ENCODE peak calls at places on chromosomes 6 and 20, in four cellular contexts. O, Q, N and F are unnamed samples. For H3K79me1, the result is how much of the 10 kb centered on the place peaks cover.

GRCh38 chr6:19934996-19935591 is 97.9 kb downstream of the ID4 start:
- DNase-seq in O (no peak), Q (no peak), N (no peak), F (no peak)

GRCh38 chr6:19788684-19789083 is 48.5 kb upstream of the ID4 start:
- DNase-seq in O (no peak), Q (no peak), N (no peak), F (no peak)

GRCh38 chr6:149897855-149898744 is at the start of gene RAET1E:
- DNase-seq in O (no peak), Q (no peak), N (no peak), F (no peak)

GRCh38 chr20:43667341-43668132 is 623 bp downstream of the MYBL2 start:
- DNase-seq in O (peak), Q (no peak), N (peak), F (peak)

GRCh38 chr6:112254921-112255320 is 554 bp upstream of the LAMA4 start:
- DNase-seq in O (no peak), Q (no peak), N (no peak), F (no peak)

GRCh38 chr6:144895313-144895712 is 610.2 kb downstream of the UTRN start:
- DNase-seq in O (no peak), Q (no peak), N (no peak), F (no peak)

GRCh38 chr20:51517839-51518238 is 24.7 kb downstream of the NFATC2 start:
- DNase-seq in O (no peak), Q (no peak), N (no peak), F (no peak)

GRCh38 chr6:107740496-107741190 is 83.5 kb downstream of the SCML4 start:
- DNase-seq in O (no peak), Q (no peak), N (no peak), F (no peak)

GRCh38 chr6:137536104-137536773 is 42.0 kb upstream of the OLIG3 start:
- DNase-seq in O (no peak), Q (no peak), N (no peak), F (no peak)

GRCh38 chr20:63620991-63621390 is 5.9 kb downstream of the GMEB2 start:
- DNase-seq in O (no peak), Q (no peak), N (no peak), F (no peak)

GRCh38 chr20:63176035-63176434 is 39.9 kb downstream of the YTHDF1 start:
- DNase-seq in O (no peak), Q (no peak), N (peak), F (peak)

GRCh38 chr6:155378284-155378683 is 64.0 kb upstream of the TFB1M start:
- DNase-seq in O (no peak), Q (no peak), N (no peak), F (no peak)

GRCh38 chr20:50350510-50351249 is 159.5 kb upstream of the PTPN1 start:
- DNase-seq in O (no peak), Q (no peak), N (no peak), F (no peak)

GRCh38 chr20:48818031-48818370 is 9.8 kb downstream of the PREX1 start:
- DNase-seq in O (no peak), Q (no peak), N (no peak), F (no peak)
- H3K79me1 ChIP-seq in O (under half), Q (under half), N (under half), F (under half)

GRCh38 chr20:60086936-60087562 is 128.8 kb downstream of the CDH26 start:
- DNase-seq in O (no peak), Q (no peak), N (no peak), F (no peak)

GRCh38 chr20:60085551-60086132 is 127.4 kb downstream of the CDH26 start:
- DNase-seq in O (peak), Q (no peak), N (no peak), F (no peak)

GRCh38 chr20:60091284-60091683 is 133.1 kb downstream of the CDH26 start:
- DNase-seq in O (no peak), Q (no peak), N (no peak), F (no peak)

GRCh38 chr20:60088236-60088635 is 130.0 kb downstream of the CDH26 start:
- DNase-seq in O (no peak), Q (no peak), N (no peak), F (no peak)

DNA sequence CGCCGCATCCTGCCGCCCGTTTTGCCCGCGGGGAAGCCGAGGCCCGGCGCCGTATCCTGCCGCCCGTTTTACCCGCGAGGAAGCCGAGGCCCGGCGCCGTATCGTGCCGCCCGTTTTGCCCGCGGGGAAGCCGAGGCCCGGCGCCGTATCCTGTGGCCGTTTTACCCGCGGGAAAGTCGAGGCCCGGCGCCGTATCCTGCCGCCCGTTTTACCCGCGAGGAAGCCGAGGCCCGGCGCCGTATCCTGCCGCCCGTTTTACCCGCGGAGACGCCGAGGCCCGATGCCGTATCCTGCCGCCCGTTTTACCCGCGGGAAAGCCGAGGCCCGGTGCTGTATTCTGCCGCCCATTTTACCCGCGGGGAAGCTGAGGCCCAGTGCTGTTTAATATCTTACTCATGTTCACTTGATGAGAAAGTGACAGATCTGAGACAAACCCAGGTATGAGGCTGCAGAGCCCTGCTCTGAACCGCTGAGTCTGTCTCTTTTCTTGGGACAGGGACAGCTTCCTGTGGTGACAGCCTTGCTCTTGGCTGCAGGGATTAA is 129.4 kb downstream of the CDH26 start:
- DNase-seq in O (no peak), Q (no peak), N (no peak), F (no peak)
- H2AFZ ChIP-seq in O (no peak), Q (peak), N (no peak), F (no peak)

GRCh38 chr6:168538892-168539811 is 98.2 kb downstream of the SMOC2 start:
- DNase-seq in O (no peak), Q (no peak), N (no peak), F (no peak)
- H4K91ac ChIP-seq in O (no peak), Q (no peak), N (no peak), F (no peak)

GRCh38 chr6:44665143-44665542 is 277.6 kb downstream of the CDC5L start:
- DNase-seq in O (peak), Q (no peak), N (no peak), F (no peak)
- H3K79me1 ChIP-seq in O (under half), Q (under half), N (under half), F (under half)

DNA sequence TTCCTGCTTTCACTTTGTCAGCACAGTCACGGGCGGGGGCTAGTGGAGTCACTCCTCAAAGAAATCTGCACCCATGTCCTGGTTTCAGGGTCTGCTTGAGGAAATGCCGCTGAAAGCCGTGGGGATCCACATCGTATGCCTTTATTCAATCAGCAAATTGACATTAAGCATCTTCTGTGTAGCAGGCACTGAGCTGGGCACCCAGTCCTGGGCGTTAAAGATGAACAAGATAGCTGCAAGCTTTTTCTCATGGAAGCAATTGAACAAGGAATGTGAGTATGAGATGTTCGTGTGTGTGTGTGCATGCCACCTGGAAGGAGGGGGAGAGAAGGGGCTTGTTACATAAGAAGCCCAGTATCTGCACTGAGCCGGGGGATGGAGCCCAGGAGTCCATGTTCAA is 243.9 kb downstream of the SMOC2 start:
- DNase-seq in O (no peak), Q (no peak), N (no peak), F (no peak)
- H2AFZ ChIP-seq in O (no peak), Q (no peak), N (no peak), F (no peak)

GRCh38 chr6:27836080-27836782 is 76.0 kb downstream of the OR2B2 start:
- DNase-seq in O (no peak), Q (no peak), N (no peak), F (no peak)
- H4K91ac ChIP-seq in O (no peak), Q (peak), N (no peak), F (no peak)

GRCh38 chr20:38106461-38106860 is 58.6 kb downstream of the TGM2 start:
- DNase-seq in O (no peak), Q (no peak), N (no peak), F (no peak)

GRCh38 chr20:38109025-38109541 is 56.0 kb downstream of the TGM2 start:
- DNase-seq in O (no peak), Q (peak), N (peak), F (no peak)

GRCh38 chr20:38110525-38111178 is 54.4 kb downstream of the TGM2 start:
- DNase-seq in O (no peak), Q (no peak), N (no peak), F (no peak)

GRCh38 chr20:38109657-38110524 is 55.2 kb downstream of the TGM2 start:
- DNase-seq in O (no peak), Q (peak), N (peak), F (no peak)

DNA sequence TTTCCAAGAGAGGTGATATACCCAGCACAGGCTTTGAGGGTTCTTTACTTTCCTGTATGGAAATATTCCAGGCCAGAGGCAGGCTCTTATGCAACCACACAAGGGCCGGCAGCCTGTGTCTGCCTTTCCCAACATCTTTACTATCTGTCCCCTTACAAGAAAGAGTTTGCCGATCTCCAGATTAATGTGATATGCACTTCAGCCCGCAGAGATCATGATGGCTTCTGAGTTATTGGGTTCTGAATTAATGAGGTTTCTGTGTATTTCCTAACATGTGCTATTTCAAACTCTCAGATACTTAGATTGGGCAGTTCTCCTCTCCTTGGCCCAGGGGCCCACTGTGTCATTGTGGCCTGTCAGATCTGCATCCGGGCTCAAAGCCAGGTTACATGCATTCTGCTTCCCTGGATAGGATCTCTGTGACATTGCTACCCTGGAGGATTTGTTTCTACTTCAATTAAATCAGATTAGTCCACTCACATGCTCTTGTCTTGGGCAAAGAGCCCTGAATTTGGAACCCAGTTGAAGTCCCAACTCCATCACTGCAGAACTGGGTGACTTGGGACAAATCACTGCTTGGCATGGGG is 56.5 kb downstream of the TGM2 start:
- DNase-seq in O (no peak), Q (peak), N (peak), F (no peak)
- H3K79me1 ChIP-seq in O (under half), Q (under half), N (under half), F (under half)